ENCODE peak calls at places on chromosomes 11 and 22, in seven cellular contexts. Q, R, M, T, S, F and Y are unnamed samples.

GRCh38 chr22:28172948-28173360 is 253.9 kb upstream of the PITPNB start:
- DNase-seq in T (no peak), F (no peak), Q (no peak), S (no peak), M (no peak), R (no peak), Y (peak; percentile 28)

GRCh38 chr11:116851631-116852030 is 14.2 kb upstream of the APOA1 start:
- DNase-seq in R (no peak), S (no peak), Q (no peak), M (no peak), T (no peak), F (no peak), Y (no peak)

GRCh38 chr22:18035740-18036139 is 11.4 kb upstream of the MICAL3 start:
- DNase-seq in Q (no peak), F (peak; percentile 42), T (no peak), S (no peak), R (peak; percentile 48), M (no peak), Y (no peak)

GRCh38 chr22:39299829-39300178 is 19.6 kb downstream of the RPL3 start:
- DNase-seq in S (no peak), F (no peak), T (peak; percentile 70), M (no peak), R (peak; percentile 66), Q (no peak), Y (no peak)

GRCh38 chr11:5639953-5640352 is 15.2 kb downstream of the TRIM34 start:
- DNase-seq in S (no peak), Q (no peak), T (no peak), R (no peak), M (no peak), F (no peak), Y (no peak)

GRCh38 chr11:122202161-122202950 is 86.3 kb upstream of the BLID start:
- DNase-seq in T (no peak), S (peak; percentile 88), R (peak; percentile 35), F (peak; percentile 81), Q (no peak), M (peak; percentile 46), Y (peak; percentile 62)

GRCh38 chr11:76654980-76655379 is 15.6 kb downstream of the LRRC32 start:
- DNase-seq in Q (no peak), T (no peak), S (no peak), M (no peak), F (peak; percentile 18), R (no peak), Y (no peak)

GRCh38 chr11:101445761-101446160 is 138.0 kb downstream of the TRPC6 start:
- DNase-seq in Q (no peak), R (no peak), F (no peak), S (peak; percentile 62), T (no peak), M (no peak), Y (no peak)

GRCh38 chr11:82676483-82677094 is 57.1 kb downstream of the FAM181B start:
- DNase-seq in Q (no peak), F (no peak), T (no peak), S (no peak), R (no peak), M (no peak), Y (no peak)

GRCh38 chr22:44192098-44192810 is 11.5 kb downstream of the PARVG start:
- DNase-seq in S (no peak), T (no peak), F (no peak), R (no peak), M (no peak), Q (no peak), Y (no peak)

GRCh38 chr11:66219846-66220565 is 48.4 kb upstream of the RAB1B start:
- DNase-seq in Q (no peak), S (no peak), M (no peak), F (no peak), R (no peak), T (no peak), Y (no peak)

GRCh38 chr11:65110354-65110861 is 1.3 kb upstream of the TM7SF2 start:
- DNase-seq in S (peak; percentile 73), R (peak; percentile 86), M (peak; percentile 87), T (peak; percentile 90), Q (no peak), F (peak; percentile 87), Y (peak; percentile 79)

GRCh38 chr11:65278351-65278750 is 16.6 kb downstream of the POLA2 start:
- DNase-seq in S (peak; percentile 69), F (peak; percentile 35), R (no peak), M (no peak), Q (no peak), T (no peak), Y (no peak)

GRCh38 chr11:122253541-122254317 is 137.7 kb upstream of the BLID start:
- DNase-seq in Q (no peak), M (no peak), T (no peak), S (peak; percentile 76), R (no peak), F (peak; percentile 73), Y (peak; percentile 28)

GRCh38 chr22:41501209-41501608 is 32.3 kb downstream of the ACO2 start:
- DNase-seq in M (no peak), T (no peak), Q (no peak), R (no peak), F (no peak), S (no peak), Y (peak; percentile 25)

GRCh38 chr11:109071712-109072524 is 350.1 kb upstream of the C11orf87 start:
- DNase-seq in F (peak; percentile 95), R (peak; percentile 37), T (peak; percentile 31), M (peak; percentile 57), S (peak; percentile 67), Q (no peak), Y (peak; percentile 26)

GRCh38 chr11:35138949-35139881 is at the start of gene CD44:
- DNase-seq in R (peak; percentile 77), F (peak; percentile 85), S (peak; percentile 89), Q (no peak), M (peak; percentile 88), T (peak; percentile 55), Y (peak; percentile 85)

GRCh38 chr11:9571071-9571765 is 2.3 kb upstream of the WEE1 start:
- DNase-seq in Q (no peak), F (no peak), S (no peak), M (no peak), T (no peak), R (no peak), Y (no peak)

GRCh38 chr11:105466582-105467228 is 143.2 kb upstream of the GRIA4 start:
- DNase-seq in F (peak; percentile 61), T (no peak), Q (no peak), S (peak; percentile 6), M (no peak), R (no peak), Y (peak; percentile 78)

GRCh38 chr11:92837595-92837994 is 131.9 kb upstream of the MTNR1B start:
- DNase-seq in T (no peak), R (no peak), Q (no peak), F (no peak), M (no peak), S (no peak), Y (no peak)

GRCh38 chr11:118888398-118888797 is 4.7 kb downstream of the CXCR5 start:
- DNase-seq in F (no peak), M (no peak), R (no peak), S (no peak), Q (no peak), T (no peak), Y (no peak)

GRCh38 chr11:118886681-118887111 is 3.0 kb downstream of the CXCR5 start:
- DNase-seq in R (no peak), S (no peak), F (no peak), M (no peak), Q (no peak), T (no peak), Y (no peak)

GRCh38 chr11:118885319-118885718 is 1.6 kb downstream of the CXCR5 start:
- DNase-seq in R (no peak), T (no peak), F (no peak), Q (no peak), S (no peak), M (no peak), Y (no peak)

GRCh38 chr11:118885831-118886571 is 2.3 kb downstream of the CXCR5 start:
- DNase-seq in M (no peak), R (no peak), T (no peak), Q (no peak), S (no peak), F (no peak), Y (no peak)

GRCh38 chr11:118887219-118887618 is 3.5 kb downstream of the CXCR5 start:
- DNase-seq in R (no peak), M (no peak), T (no peak), S (no peak), Q (no peak), F (no peak), Y (no peak)
- TF ChIP-seq CTCF in R (no peak), M (no peak), T (no peak), S (no peak), Q (no peak), F (no peak), Y (no peak)

DNA sequence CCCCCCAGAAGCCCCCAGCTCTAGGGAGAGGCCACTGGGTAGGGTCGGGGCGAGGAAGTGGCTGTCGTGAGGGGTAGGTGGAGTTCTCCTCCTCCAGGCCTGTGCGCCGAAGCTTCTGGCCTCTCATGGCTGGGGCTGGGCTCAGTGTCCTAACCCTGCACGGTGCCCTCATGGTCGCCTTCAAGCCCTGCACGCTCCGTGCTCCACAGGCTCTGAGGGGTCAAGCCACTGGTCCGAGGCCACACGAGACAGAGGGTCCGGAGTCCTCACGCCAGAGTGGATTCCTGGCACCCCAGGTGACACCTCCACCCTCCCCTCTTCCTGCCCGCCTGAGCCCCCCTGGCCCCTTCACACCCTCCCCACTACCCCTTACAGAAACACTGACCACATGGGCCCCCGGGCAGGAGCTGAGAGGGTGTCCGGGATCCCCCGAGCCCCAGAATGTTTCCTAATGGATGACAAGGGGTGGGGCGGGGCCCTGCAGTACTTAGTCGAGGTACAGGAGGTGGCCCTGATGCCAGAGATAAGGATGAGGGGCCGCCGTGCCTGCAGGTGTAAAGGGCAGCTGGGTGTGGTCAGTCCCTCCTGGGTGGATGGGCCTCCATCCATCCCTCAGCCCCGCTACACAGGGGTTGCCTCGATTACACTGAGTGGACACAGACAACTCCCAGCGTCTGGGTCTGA is 1.0 kb upstream of the CDHR5 start:
- DNase-seq in M (no peak), F (no peak), S (no peak), T (no peak), R (no peak), Q (no peak), Y (no peak)
- H3K4me3 ChIP-seq in M (no peak overlapping the region), F (no peak overlapping the region), S (no peak overlapping the region), T (no peak overlapping the region), R (no peak overlapping the region), Q (no peak overlapping the region), Y (no peak overlapping the region)

DNA sequence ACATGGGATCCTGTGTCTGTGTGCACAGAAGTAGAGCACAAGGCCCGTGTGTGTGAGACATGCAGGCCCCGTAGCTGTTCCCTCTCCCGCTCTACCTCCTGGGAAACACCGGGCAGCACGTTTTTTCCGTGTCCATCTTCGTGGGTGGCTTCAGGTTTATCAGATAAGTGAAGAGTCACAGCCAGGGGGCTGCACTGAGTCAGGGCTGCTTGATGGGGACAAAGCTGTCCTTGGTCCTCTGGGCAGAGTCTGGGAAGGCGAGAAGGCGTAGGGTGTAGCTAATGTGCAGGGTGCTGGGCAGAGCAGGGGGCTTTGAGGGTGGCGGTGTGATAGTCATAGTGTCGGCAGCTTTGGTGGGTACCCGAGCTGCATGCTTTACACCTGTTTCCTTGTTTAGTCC is 23.7 kb downstream of the INCENP start:
- DNase-seq in T (no peak), S (no peak), M (no peak), R (no peak), F (no peak), Q (no peak), Y (no peak)
- TF ChIP-seq CTCF in T (no peak), S (no peak), M (no peak), R (no peak), F (no peak), Q (no peak), Y (no peak)

DNA sequence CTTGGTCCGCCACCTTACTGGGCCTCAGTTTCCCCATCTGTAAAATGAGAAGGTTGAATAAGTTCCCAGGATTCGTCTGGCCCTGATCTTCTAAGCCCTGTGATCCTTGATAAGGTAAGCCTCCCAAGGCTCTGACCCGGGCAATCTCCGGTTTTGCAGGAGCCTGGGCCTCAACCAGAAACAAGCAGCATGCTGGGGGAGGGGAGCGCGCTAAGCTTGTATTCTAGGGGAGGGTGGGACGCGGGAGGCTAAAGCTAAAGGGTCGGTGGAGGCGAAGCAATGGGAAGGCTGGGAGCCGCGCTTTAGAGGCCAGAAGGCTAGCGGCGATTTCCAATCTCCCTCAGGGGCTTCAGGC is 801 bp downstream of the PTPN5 start:
- DNase-seq in F (no peak), Q (no peak), R (no peak), S (no peak), M (no peak), T (no peak), Y (no peak)
- H3K4me3 ChIP-seq in F (no peak overlapping the region), Q (no peak overlapping the region), R (peak overlapping the region; percentile 64), S (no peak overlapping the region), M (no peak overlapping the region), T (peak overlapping the region; percentile 67), Y (no peak overlapping the region)